ENCODE peak calls at places on chromosomes 13 and 19, in six cellular contexts. One of them, this sample, is unnamed.

GRCh38 chr13:37457594-37457993 is 141.0 kb downstream of the POSTN start:
- DNase-seq in H1: no peak
- DNase-seq in neuronal stem cell: no peak
- DNase-seq in IMR-90: peak
- DNase-seq in mesenchymal stem cell: no peak
- DNase-seq in trophoblast cell: no peak
- DNase-seq in this sample: no peak

GRCh38 chr13:39875111-39875510 is 219.6 kb downstream of the COG6 start:
- DNase-seq in H1: no peak
- DNase-seq in neuronal stem cell: no peak
- DNase-seq in IMR-90: no peak
- DNase-seq in mesenchymal stem cell: no peak
- DNase-seq in trophoblast cell: no peak
- DNase-seq in this sample: no peak

GRCh38 chr13:44715287-44716224 is 139.4 kb upstream of the TSC22D1 start:
- DNase-seq in H1: no peak
- DNase-seq in neuronal stem cell: no peak
- DNase-seq in IMR-90: no peak
- DNase-seq in mesenchymal stem cell: no peak
- DNase-seq in trophoblast cell: peak
- DNase-seq in this sample: no peak

GRCh38 chr13:29589234-29589633 is 6.3 kb downstream of the SLC7A1 start:
- DNase-seq in H1: no peak
- DNase-seq in neuronal stem cell: peak
- DNase-seq in IMR-90: peak
- DNase-seq in mesenchymal stem cell: no peak
- DNase-seq in trophoblast cell: peak
- DNase-seq in this sample: no peak

GRCh38 chr19:43683905-43684304 is 13.9 kb upstream of the PLAUR start:
- DNase-seq in H1: no peak
- DNase-seq in neuronal stem cell: no peak
- DNase-seq in IMR-90: no peak
- DNase-seq in mesenchymal stem cell: no peak
- DNase-seq in trophoblast cell: no peak
- DNase-seq in this sample: no peak

GRCh38 chr19:7968796-7969559 is 25.5 kb upstream of the TIMM44 start:
- DNase-seq in H1: no peak
- DNase-seq in neuronal stem cell: no peak
- DNase-seq in IMR-90: no peak
- DNase-seq in mesenchymal stem cell: no peak
- DNase-seq in trophoblast cell: peak
- DNase-seq in this sample: no peak

GRCh38 chr13:73717632-73718031 is 416.6 kb downstream of the KLF12 start:
- DNase-seq in H1: no peak
- DNase-seq in neuronal stem cell: no peak
- DNase-seq in IMR-90: peak
- DNase-seq in mesenchymal stem cell: peak
- DNase-seq in trophoblast cell: no peak
- DNase-seq in this sample: no peak

GRCh38 chr19:12792048-12792852 is 964 bp downstream of the JUNB start:
- DNase-seq in H1: no peak
- DNase-seq in neuronal stem cell: no peak
- DNase-seq in IMR-90: peak
- DNase-seq in mesenchymal stem cell: peak
- DNase-seq in trophoblast cell: peak
- DNase-seq in this sample: peak

GRCh38 chr13:106381083-106381482 is 154.4 kb downstream of the EFNB2 start:
- DNase-seq in H1: no peak
- DNase-seq in neuronal stem cell: no peak
- DNase-seq in IMR-90: peak
- DNase-seq in mesenchymal stem cell: peak
- DNase-seq in trophoblast cell: peak
- DNase-seq in this sample: no peak

GRCh38 chr19:1387684-1388636 is 4.3 kb downstream of the NDUFS7 start:
- DNase-seq in H1: no peak
- DNase-seq in neuronal stem cell: no peak
- DNase-seq in IMR-90: no peak
- DNase-seq in mesenchymal stem cell: no peak
- DNase-seq in trophoblast cell: no peak
- DNase-seq in this sample: no peak
- H4K91ac ChIP-seq in H1: no peak
- H4K91ac ChIP-seq in neuronal stem cell: no peak
- H4K91ac ChIP-seq in IMR-90: no peak
- H4K91ac ChIP-seq in mesenchymal stem cell: no peak
- H4K91ac ChIP-seq in trophoblast cell: no peak
- H4K91ac ChIP-seq in this sample: no peak

DNA sequence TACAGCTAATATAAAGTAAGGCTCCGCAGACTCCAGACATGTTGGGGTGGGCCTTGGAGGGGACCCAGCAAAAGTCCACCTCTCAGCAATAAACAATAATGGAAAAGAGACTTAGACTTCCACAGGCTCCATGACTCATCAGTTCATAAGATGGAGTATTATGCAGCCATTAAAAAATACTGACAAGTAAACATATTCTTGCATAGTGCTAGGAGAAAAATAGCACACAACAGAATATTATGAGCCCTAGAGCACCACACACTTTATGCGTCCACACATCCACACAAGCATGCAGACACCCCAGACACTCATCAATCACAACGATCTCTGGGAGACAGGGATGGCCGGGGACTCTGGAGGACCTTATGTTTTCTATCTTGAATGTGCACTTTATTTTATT is 46.0 kb downstream of the PDCD5 start:
- DNase-seq in H1: no peak
- DNase-seq in neuronal stem cell: no peak
- DNase-seq in IMR-90: no peak
- DNase-seq in mesenchymal stem cell: no peak
- DNase-seq in trophoblast cell: no peak
- DNase-seq in this sample: no peak
- H4K91ac ChIP-seq in H1: no peak
- H4K91ac ChIP-seq in neuronal stem cell: no peak
- H4K91ac ChIP-seq in IMR-90: no peak
- H4K91ac ChIP-seq in mesenchymal stem cell: no peak
- H4K91ac ChIP-seq in trophoblast cell: no peak
- H4K91ac ChIP-seq in this sample: no peak

GRCh38 chr13:49308104-49308875 is 60.6 kb downstream of the CDADC1 start:
- DNase-seq in H1: no peak
- DNase-seq in neuronal stem cell: no peak
- DNase-seq in IMR-90: peak
- DNase-seq in mesenchymal stem cell: no peak
- DNase-seq in trophoblast cell: peak
- DNase-seq in this sample: no peak
- H4K91ac ChIP-seq in H1: no peak
- H4K91ac ChIP-seq in neuronal stem cell: no peak
- H4K91ac ChIP-seq in IMR-90: peak
- H4K91ac ChIP-seq in mesenchymal stem cell: no peak
- H4K91ac ChIP-seq in trophoblast cell: peak
- H4K91ac ChIP-seq in this sample: no peak

GRCh38 chr13:28396053-28396452 is 98.9 kb downstream of the FLT1 start:
- DNase-seq in H1: no peak
- DNase-seq in neuronal stem cell: no peak
- DNase-seq in IMR-90: no peak
- DNase-seq in mesenchymal stem cell: no peak
- DNase-seq in trophoblast cell: no peak
- DNase-seq in this sample: no peak

GRCh38 chr13:28406728-28407266 is 88.1 kb downstream of the FLT1 start:
- DNase-seq in H1: no peak
- DNase-seq in neuronal stem cell: no peak
- DNase-seq in IMR-90: no peak
- DNase-seq in mesenchymal stem cell: no peak
- DNase-seq in trophoblast cell: no peak
- DNase-seq in this sample: peak

GRCh38 chr13:28401303-28402056 is 93.4 kb downstream of the FLT1 start:
- DNase-seq in H1: no peak
- DNase-seq in neuronal stem cell: no peak
- DNase-seq in IMR-90: peak
- DNase-seq in mesenchymal stem cell: peak
- DNase-seq in trophoblast cell: peak
- DNase-seq in this sample: no peak

GRCh38 chr13:28402057-28402381 is 92.9 kb downstream of the FLT1 start:
- DNase-seq in H1: no peak
- DNase-seq in neuronal stem cell: no peak
- DNase-seq in IMR-90: no peak
- DNase-seq in mesenchymal stem cell: no peak
- DNase-seq in trophoblast cell: no peak
- DNase-seq in this sample: no peak
- H4K91ac ChIP-seq in H1: no peak
- H4K91ac ChIP-seq in neuronal stem cell: no peak
- H4K91ac ChIP-seq in IMR-90: no peak
- H4K91ac ChIP-seq in mesenchymal stem cell: no peak
- H4K91ac ChIP-seq in trophoblast cell: no peak
- H4K91ac ChIP-seq in this sample: no peak

GRCh38 chr19:290539-291521 is at the start of gene PLPP2:
- DNase-seq in H1: peak
- DNase-seq in neuronal stem cell: no peak
- DNase-seq in IMR-90: no peak
- DNase-seq in mesenchymal stem cell: no peak
- DNase-seq in trophoblast cell: peak
- DNase-seq in this sample: peak

GRCh38 chr19:288911-289310 is 2.3 kb downstream of the PLPP2 start:
- DNase-seq in H1: no peak
- DNase-seq in neuronal stem cell: no peak
- DNase-seq in IMR-90: no peak
- DNase-seq in mesenchymal stem cell: no peak
- DNase-seq in trophoblast cell: no peak
- DNase-seq in this sample: no peak

GRCh38 chr19:291561-292280 is 518 bp upstream of the PLPP2 start:
- DNase-seq in H1: no peak
- DNase-seq in neuronal stem cell: no peak
- DNase-seq in IMR-90: no peak
- DNase-seq in mesenchymal stem cell: no peak
- DNase-seq in trophoblast cell: peak
- DNase-seq in this sample: peak

GRCh38 chr19:287381-287871 is 3.8 kb downstream of the PLPP2 start:
- DNase-seq in H1: no peak
- DNase-seq in neuronal stem cell: no peak
- DNase-seq in IMR-90: no peak
- DNase-seq in mesenchymal stem cell: no peak
- DNase-seq in trophoblast cell: peak
- DNase-seq in this sample: no peak

GRCh38 chr19:289651-290538 is 1.3 kb downstream of the PLPP2 start:
- DNase-seq in H1: peak
- DNase-seq in neuronal stem cell: no peak
- DNase-seq in IMR-90: peak
- DNase-seq in mesenchymal stem cell: peak
- DNase-seq in trophoblast cell: peak
- DNase-seq in this sample: peak
- H4K91ac ChIP-seq in H1: peak
- H4K91ac ChIP-seq in neuronal stem cell: no peak
- H4K91ac ChIP-seq in IMR-90: no peak
- H4K91ac ChIP-seq in mesenchymal stem cell: no peak
- H4K91ac ChIP-seq in trophoblast cell: peak
- H4K91ac ChIP-seq in this sample: no peak